ENCODE peak calls at places on chromosomes 5 and 9, in eight cellular contexts. Q, Y, H, U, T, X, D and S are unnamed samples.

GRCh38 chr9:19748278-19749126 is 40.3 kb downstream of the SLC24A2 start:
- ATAC-seq in Q (peak), Y (no peak), H (no peak), U (peak), T (peak), X (no peak), D (no peak), S (no peak)

GRCh38 chr5:82793808-82794419 is 283.3 kb downstream of the TMEM167A start:
- ATAC-seq in Q (no peak), Y (peak), H (no peak), U (peak), T (no peak), X (no peak), D (peak), S (no peak)

GRCh38 chr9:131304676-131305366 is 15.3 kb downstream of the PLPP7 start:
- ATAC-seq in Q (no peak), Y (no peak), H (no peak), U (no peak), T (no peak), X (no peak), D (peak), S (no peak)

GRCh38 chr5:53170748-53171349 is 61.3 kb upstream of the MOCS2 start:
- ATAC-seq in Q (no peak), Y (peak), H (peak), U (peak), T (no peak), X (no peak), D (peak), S (no peak)

GRCh38 chr9:132742821-132743311 is 72.6 kb downstream of the GTF3C4 start:
- ATAC-seq in Q (no peak), Y (no peak), H (no peak), U (no peak), T (no peak), X (no peak), D (no peak), S (no peak)

GRCh38 chr5:180790020-180790419 is 12.6 kb downstream of the MGAT1 start:
- ATAC-seq in Q (peak), Y (peak), H (peak), U (peak), T (peak), X (no peak), D (no peak), S (no peak)

GRCh38 chr9:122192261-122192875 is 32.7 kb downstream of the MORN5 start:
- ATAC-seq in Q (no peak), Y (peak), H (no peak), U (no peak), T (no peak), X (no peak), D (peak), S (no peak)

GRCh38 chr5:10635257-10635860 is 71.5 kb downstream of the ANKRD33B start:
- ATAC-seq in Q (peak), Y (peak), H (peak), U (peak), T (peak), X (no peak), D (peak), S (no peak)

GRCh38 chr9:2055203-2055658 is 40.1 kb downstream of the SMARCA2 start:
- ATAC-seq in Q (no peak), Y (no peak), H (peak), U (peak), T (no peak), X (no peak), D (no peak), S (no peak)